ENCODE peak calls at places on chromosomes 16 and 17, in six cellular contexts. E is breast epithelium, B is endodermal cell, I is psoas muscle, L is adipocyte, G is PC-9. V is an unnamed sample.

GRCh38 chr16:83701494-83701893 is 106.3 kb upstream of the HSBP1 start:
- DNase-seq in E (no peak), B (peak; percentile 95), I (no peak), L (peak; percentile 44), G (peak; percentile 26), V (peak; percentile 76)

GRCh38 chr17:17783121-17783824 is 53.5 kb downstream of the SREBF1 start:
- DNase-seq in E (no peak), B (peak; percentile 95), I (peak; percentile 85), L (peak; percentile 52), G (peak; percentile 70), V (peak; percentile 55)

GRCh38 chr16:47987136-47987535 is 168.7 kb downstream of the ABCC12 start:
- DNase-seq in E (no peak), B (no peak), I (no peak), L (no peak), G (no peak), V (no peak)

GRCh38 chr16:80299416-80299815 is 241.4 kb upstream of the DYNLRB2 start:
- DNase-seq in E (no peak), B (no peak), I (no peak), L (peak; percentile 87), G (no peak), V (no peak)

GRCh38 chr16:87436225-87437172 is 44.4 kb downstream of the MAP1LC3B start:
- DNase-seq in E (no peak), B (no peak), I (peak; percentile 35), L (no peak), G (no peak), V (no peak)

GRCh38 chr16:14334366-14335105 is 263.4 kb downstream of the MRTFB start:
- DNase-seq in E (peak; percentile 23), B (no peak), I (no peak), L (peak; percentile 57), G (no peak), V (no peak)

GRCh38 chr17:49748791-49749190 is 15.1 kb downstream of the FAM117A start:
- DNase-seq in E (no peak), B (no peak), I (no peak), L (no peak), G (no peak), V (no peak)

GRCh38 chr16:72282338-72282737 is 110.4 kb upstream of the PMFBP1 start:
- DNase-seq in E (no peak), B (no peak), I (no peak), L (no peak), G (no peak), V (no peak)

GRCh38 chr16:46883690-46884512 is at the start of gene GPT2:
- DNase-seq in E (peak; percentile 94), B (peak; percentile 99), I (peak; percentile 99), L (peak; percentile 99), G (peak; percentile 99), V (peak; percentile 94)

GRCh38 chr16:46884513-46885293 is 541 bp downstream of the GPT2 start:
- DNase-seq in E (no peak), B (peak; percentile 68), I (no peak), L (peak; percentile 58), G (no peak), V (peak; percentile 46)

GRCh38 chr16:46887524-46887854 is 3.3 kb downstream of the GPT2 start:
- DNase-seq in E (no peak), B (no peak), I (no peak), L (no peak), G (no peak), V (no peak)

GRCh38 chr16:46886764-46887523 is 2.8 kb downstream of the GPT2 start:
- DNase-seq in E (no peak), B (no peak), I (no peak), L (no peak), G (no peak), V (no peak)

DNA sequence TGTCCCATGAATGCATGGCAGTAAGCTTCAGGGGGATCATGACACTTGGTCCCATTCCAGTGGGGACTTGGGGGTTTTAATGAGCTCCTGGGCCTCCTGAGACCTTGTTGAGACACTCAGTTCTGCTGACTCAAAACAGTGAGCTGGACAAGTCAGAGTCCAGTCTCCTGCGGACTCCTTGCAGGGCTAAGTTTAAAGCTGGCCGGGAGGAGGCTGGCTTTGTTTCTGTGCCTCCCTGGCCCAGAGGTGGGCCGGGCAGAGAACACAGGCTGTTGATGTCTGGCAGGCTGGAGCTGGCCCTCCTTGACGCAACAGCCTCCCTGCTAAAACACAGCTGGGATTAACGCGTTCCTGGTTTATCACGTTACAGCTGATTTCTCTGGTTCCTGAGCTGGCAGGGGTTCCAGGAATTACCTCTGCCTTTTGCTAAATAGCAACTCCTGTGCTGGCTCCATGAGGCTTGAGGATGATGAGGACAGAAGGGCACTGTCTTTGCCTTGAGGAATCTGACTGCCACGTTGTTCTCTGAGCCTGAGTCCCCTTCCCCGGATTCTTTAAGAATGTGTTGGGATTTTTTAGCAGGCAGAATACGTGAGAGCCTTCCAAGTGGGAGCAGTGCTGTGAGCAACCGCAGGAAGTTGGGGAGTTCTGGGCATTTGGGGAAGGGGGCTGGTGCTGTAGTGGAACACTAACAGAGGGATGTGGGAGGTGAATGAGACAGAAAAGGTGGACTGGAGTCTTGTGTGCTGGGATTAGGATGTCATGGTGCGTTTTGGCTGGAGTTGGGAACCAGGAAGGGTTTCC is 2.0 kb downstream of the GPT2 start:
- DNase-seq in E (no peak), B (peak; percentile 76), I (peak; percentile 85), L (peak; percentile 33), G (no peak), V (no peak)
- H3K4me3 ChIP-seq in E (peak overlapping the region; percentile 85), B (peak overlapping the region; percentile 91), I (peak overlapping the region; percentile 95), L (peak overlapping the region; percentile 92), G (peak overlapping the region; percentile 82), V (peak overlapping the region; percentile 92)

GRCh38 chr17:44909681-44910144 is 5.6 kb downstream of the GFAP start:
- DNase-seq in E (no peak), B (peak; percentile 51), I (no peak), L (peak; percentile 76), G (no peak), V (no peak)
- H3K4me1 ChIP-seq in E (no peaks in the 10 kb centered on the region), B (no peaks in the 10 kb centered on the region), I (no peaks in the 10 kb centered on the region), L (peaks cover 25% of the 10 kb centered on the region), G (peaks cover 28% of the 10 kb centered on the region), V (no peaks in the 10 kb centered on the region)

GRCh38 chr16:89924298-89924924 is 1.3 kb downstream of the TUBB3 start:
- DNase-seq in E (no peak), B (peak; percentile 91), I (no peak), L (peak; percentile 80), G (no peak), V (peak; percentile 80)
- H3K4me3 ChIP-seq in E (no peak overlapping the region), B (peak overlapping the region; percentile 84), I (no peak overlapping the region), L (peak overlapping the region; percentile 82), G (no peak overlapping the region), V (peak overlapping the region; percentile 61)

GRCh38 chr16:23501291-23501690 is 9.0 kb downstream of the GGA2 start:
- DNase-seq in E (no peak), B (no peak), I (no peak), L (no peak), G (no peak), V (no peak)

GRCh38 chr16:23500212-23500865 is 10.0 kb downstream of the GGA2 start:
- DNase-seq in E (no peak), B (no peak), I (no peak), L (no peak), G (no peak), V (no peak)

GRCh38 chr16:23502466-23502865 is 7.8 kb downstream of the GGA2 start:
- DNase-seq in E (no peak), B (no peak), I (no peak), L (no peak), G (no peak), V (no peak)

GRCh38 chr16:23499801-23500200 is 10.5 kb downstream of the GGA2 start:
- DNase-seq in E (no peak), B (peak; percentile 71), I (no peak), L (no peak), G (no peak), V (no peak)

GRCh38 chr16:23500866-23501234 is 9.4 kb downstream of the GGA2 start:
- DNase-seq in E (no peak), B (no peak), I (no peak), L (no peak), G (no peak), V (no peak)
- H3K4me1 ChIP-seq in E (no peaks in the 10 kb centered on the region), B (peaks cover 9% of the 10 kb centered on the region), I (peaks cover 43% of the 10 kb centered on the region), L (peaks cover 55% of the 10 kb centered on the region), G (peaks cover 20% of the 10 kb centered on the region), V (peaks cover 10% of the 10 kb centered on the region)

GRCh38 chr16:11748023-11748403 is 5.4 kb upstream of the TXNDC11 start:
- DNase-seq in E (no peak), B (no peak), I (no peak), L (no peak), G (no peak), V (no peak)
- H3K4me3 ChIP-seq in E (no peak overlapping the region), B (no peak overlapping the region), I (no peak overlapping the region), L (no peak overlapping the region), G (no peak overlapping the region), V (no peak overlapping the region)

DNA sequence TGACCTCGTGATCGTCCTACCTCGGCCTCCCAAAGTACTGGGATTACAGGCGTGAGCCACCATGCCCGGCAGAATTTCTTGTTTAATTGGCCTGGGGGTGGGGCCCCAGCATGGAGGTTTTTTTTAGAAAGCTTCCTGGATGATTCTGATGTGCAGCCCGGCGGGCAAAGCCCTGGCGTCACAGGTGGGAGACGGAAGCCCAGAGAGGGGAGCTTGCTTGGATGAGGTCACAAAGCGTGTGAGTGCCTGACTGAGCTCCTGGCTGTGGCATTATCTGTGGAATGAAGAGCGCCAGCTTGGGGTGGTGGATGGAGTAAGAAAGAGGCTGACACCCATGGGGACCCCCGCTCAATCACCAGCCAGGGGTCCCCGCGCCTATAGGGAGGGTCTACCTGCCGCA is 4.1 kb downstream of the VASN start:
- DNase-seq in E (no peak), B (peak; percentile 49), I (peak; percentile 48), L (no peak), G (peak; percentile 71), V (no peak)
- H3K4me1 ChIP-seq in E (peaks cover 30% of the 10 kb centered on the region), B (peaks cover 36% of the 10 kb centered on the region), I (peaks cover 36% of the 10 kb centered on the region), L (peaks cover 60% of the 10 kb centered on the region), G (peaks cover 55% of the 10 kb centered on the region), V (no peaks in the 10 kb centered on the region)